ENCODE peak calls at places on chromosomes 16 and 17, in six cellular contexts. C, Y, E, Q, M and Z are unnamed samples.

GRCh38 chr17:28907709-28908475 is 5.0 kb upstream of the DHRS13 start:
- DNase-seq in C (no peak), Q (peak; percentile 68), M (no peak), E (no peak), Y (no peak), Z (peak; percentile 35)

GRCh38 chr16:66167564-66168291 is 198.8 kb upstream of the CDH5 start:
- DNase-seq in Q (peak; percentile 98), Y (no peak), C (no peak), E (no peak), M (no peak), Z (no peak)

GRCh38 chr17:39979865-39980401 is 674 bp upstream of the PSMD3 start:
- DNase-seq in M (peak; percentile 48), E (no peak), Y (no peak), C (peak; percentile 33), Q (peak; percentile 26), Z (no peak)

GRCh38 chr16:88701541-88702363 is 4.5 kb downstream of the RNF166 start:
- DNase-seq in E (no peak), Q (no peak), M (no peak), C (no peak), Y (no peak), Z (no peak)

GRCh38 chr16:58837950-58838349 is 103.8 kb upstream of the GOT2 start:
- DNase-seq in Y (no peak), E (no peak), M (no peak), C (no peak), Q (no peak), Z (no peak)

GRCh38 chr17:79827179-79827578 is 12.1 kb downstream of the CBX4 start:
- DNase-seq in M (no peak), Y (no peak), C (no peak), Q (no peak), E (no peak), Z (no peak)

GRCh38 chr17:79965806-79966205 is 69.9 kb downstream of the TBC1D16 start:
- DNase-seq in E (peak; percentile 33), M (no peak), Y (no peak), C (peak; percentile 79), Q (no peak), Z (no peak)

GRCh38 chr17:9370464-9370863 is 205.2 kb downstream of the STX8 start:
- DNase-seq in E (no peak), M (peak; percentile 38), C (no peak), Y (no peak), Q (peak; percentile 45), Z (peak; percentile 66)

GRCh38 chr17:75521951-75522727 is 3.4 kb upstream of the LLGL2 start:
- DNase-seq in M (no peak), C (no peak), Y (no peak), E (peak; percentile 61), Q (no peak), Z (no peak)

GRCh38 chr17:61490540-61490975 is 38.3 kb downstream of the TBX4 start:
- DNase-seq in M (peak; percentile 71), C (no peak), Y (no peak), E (no peak), Q (peak; percentile 48), Z (peak; percentile 78)

GRCh38 chr17:81960130-81960958 is 643 bp downstream of the NOTUM start:
- DNase-seq in M (peak; percentile 53), E (no peak), Q (no peak), Y (no peak), C (no peak), Z (no peak)

GRCh38 chr17:74220966-74221814 is 7.8 kb downstream of the TTYH2 start:
- DNase-seq in E (no peak), Q (no peak), Y (peak; percentile 15), M (no peak), C (no peak), Z (no peak)

GRCh38 chr17:40312131-40312731 is 3.3 kb downstream of the RARA start:
- DNase-seq in Q (no peak), C (no peak), Y (peak; percentile 81), M (no peak), E (peak; percentile 68), Z (no peak)

GRCh38 chr17:81921996-81922565 is 4.1 kb upstream of the SIRT7 start:
- DNase-seq in Q (no peak), M (no peak), E (no peak), C (no peak), Y (no peak), Z (no peak)

GRCh38 chr17:6775871-6776405 is at the start of gene FBXO39:
- DNase-seq in E (peak; percentile 68), C (no peak), M (no peak), Y (no peak), Q (no peak), Z (no peak)

GRCh38 chr17:19372866-19373505 is 5.3 kb upstream of the MAPK7 start:
- DNase-seq in Q (no peak), C (no peak), E (no peak), M (no peak), Y (no peak), Z (no peak)

GRCh38 chr17:29007456-29008455 is 1.9 kb upstream of the SEZ6 start:
- DNase-seq in C (no peak), E (no peak), Q (peak; percentile 29), Y (no peak), M (peak; percentile 78), Z (peak; percentile 17)

GRCh38 chr17:31724026-31724425 is 135.0 kb downstream of the COPRS start:
- DNase-seq in Q (peak; percentile 74), E (no peak), Y (no peak), M (no peak), C (no peak), Z (peak; percentile 66)

GRCh38 chr16:4474192-4474961 is at the start of gene NMRAL1:
- DNase-seq in Q (peak; percentile 96), M (peak; percentile 94), E (peak; percentile 96), Y (peak; percentile 92), C (peak; percentile 92), Z (peak; percentile 82)

GRCh38 chr16:4481526-4481925 is 5.3 kb downstream of the HMOX2 start:
- DNase-seq in C (no peak), Y (no peak), E (no peak), Q (no peak), M (no peak), Z (no peak)

GRCh38 chr16:4481965-4482364 is 5.8 kb downstream of the HMOX2 start:
- DNase-seq in E (no peak), Y (no peak), Q (no peak), M (no peak), C (no peak), Z (no peak)

GRCh38 chr16:4475880-4476790 is at the start of gene HMOX2:
- DNase-seq in E (peak; percentile 97), M (peak; percentile 95), Q (peak; percentile 93), Y (peak; percentile 94), C (peak; percentile 95), Z (peak; percentile 87)

DNA sequence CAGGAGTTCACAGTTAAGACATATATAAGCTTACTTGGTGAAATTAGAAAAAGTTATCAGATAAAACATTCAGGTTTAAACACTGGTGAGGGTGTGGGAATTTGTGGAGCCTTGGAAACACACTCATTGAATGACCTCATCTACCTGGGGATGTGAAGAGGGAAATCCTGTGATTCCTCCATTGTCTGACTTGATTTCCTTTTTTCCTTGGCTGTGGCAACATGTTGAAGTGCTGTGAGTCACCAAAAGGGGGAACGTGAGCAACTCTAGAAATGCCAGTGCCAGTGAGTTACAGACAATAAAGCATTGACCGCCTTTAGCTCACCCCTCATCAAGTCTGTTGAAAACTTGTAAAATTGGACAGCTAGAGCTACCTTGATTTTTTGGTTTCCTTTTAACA is 1.8 kb downstream of the HMOX2 start:
- DNase-seq in E (no peak), M (no peak), Y (no peak), C (no peak), Q (peak; percentile 63), Z (peak; percentile 53)
- H3K4me3 ChIP-seq in E (peak overlapping the region; percentile 97), M (no peak overlapping the region), Y (no peak overlapping the region), C (no peak overlapping the region), Q (no peak overlapping the region), Z (no peak overlapping the region)

GRCh38 chr17:63138713-63139112 is 172.7 kb downstream of the TANC2 start:
- DNase-seq in Q (no peak), M (no peak), Y (no peak), C (no peak), E (no peak), Z (peak; percentile 58)

GRCh38 chr17:63140255-63140654 is 174.2 kb downstream of the TANC2 start:
- DNase-seq in Q (peak; percentile 20), Y (no peak), E (no peak), C (peak; percentile 33), M (no peak), Z (peak; percentile 24)

GRCh38 chr17:63137163-63137562 is 171.1 kb downstream of the TANC2 start:
- DNase-seq in C (no peak), M (no peak), E (no peak), Y (no peak), Q (no peak), Z (no peak)

GRCh38 chr17:63136381-63137012 is 170.5 kb downstream of the TANC2 start:
- DNase-seq in C (no peak), E (no peak), M (no peak), Y (no peak), Q (no peak), Z (no peak)

GRCh38 chr17:63139356-63139755 is 173.3 kb downstream of the TANC2 start:
- DNase-seq in Y (no peak), E (no peak), M (no peak), Q (no peak), C (no peak), Z (no peak)
- H3K4me3 ChIP-seq in Y (no peak overlapping the region), E (no peak overlapping the region), M (no peak overlapping the region), Q (no peak overlapping the region), C (no peak overlapping the region), Z (no peak overlapping the region)

DNA sequence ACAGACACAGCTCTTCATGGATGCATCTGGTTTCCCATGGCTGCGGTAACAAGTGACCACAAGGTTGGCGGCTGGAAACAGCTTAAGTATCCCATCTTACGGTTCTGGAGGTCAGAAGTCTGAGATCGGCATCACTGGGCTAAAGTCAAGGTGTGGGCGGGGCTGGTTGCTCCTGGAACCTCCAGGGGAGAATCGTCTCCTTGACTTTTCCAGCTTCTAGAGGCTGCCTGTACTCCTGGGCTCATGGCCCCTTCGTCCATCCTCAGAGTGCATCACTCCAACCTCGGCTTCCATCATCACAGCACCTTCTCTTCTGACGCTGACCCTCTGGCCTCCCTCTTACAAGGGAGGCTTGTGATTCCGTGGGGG is 12.9 kb upstream of the CRISPLD2 start:
- DNase-seq in Q (no peak), C (no peak), E (no peak), Y (no peak), M (no peak), Z (no peak)
- H3K4me3 ChIP-seq in Q (no peak overlapping the region), C (no peak overlapping the region), E (no peak overlapping the region), Y (no peak overlapping the region), M (no peak overlapping the region), Z (no peak overlapping the region)

DNA sequence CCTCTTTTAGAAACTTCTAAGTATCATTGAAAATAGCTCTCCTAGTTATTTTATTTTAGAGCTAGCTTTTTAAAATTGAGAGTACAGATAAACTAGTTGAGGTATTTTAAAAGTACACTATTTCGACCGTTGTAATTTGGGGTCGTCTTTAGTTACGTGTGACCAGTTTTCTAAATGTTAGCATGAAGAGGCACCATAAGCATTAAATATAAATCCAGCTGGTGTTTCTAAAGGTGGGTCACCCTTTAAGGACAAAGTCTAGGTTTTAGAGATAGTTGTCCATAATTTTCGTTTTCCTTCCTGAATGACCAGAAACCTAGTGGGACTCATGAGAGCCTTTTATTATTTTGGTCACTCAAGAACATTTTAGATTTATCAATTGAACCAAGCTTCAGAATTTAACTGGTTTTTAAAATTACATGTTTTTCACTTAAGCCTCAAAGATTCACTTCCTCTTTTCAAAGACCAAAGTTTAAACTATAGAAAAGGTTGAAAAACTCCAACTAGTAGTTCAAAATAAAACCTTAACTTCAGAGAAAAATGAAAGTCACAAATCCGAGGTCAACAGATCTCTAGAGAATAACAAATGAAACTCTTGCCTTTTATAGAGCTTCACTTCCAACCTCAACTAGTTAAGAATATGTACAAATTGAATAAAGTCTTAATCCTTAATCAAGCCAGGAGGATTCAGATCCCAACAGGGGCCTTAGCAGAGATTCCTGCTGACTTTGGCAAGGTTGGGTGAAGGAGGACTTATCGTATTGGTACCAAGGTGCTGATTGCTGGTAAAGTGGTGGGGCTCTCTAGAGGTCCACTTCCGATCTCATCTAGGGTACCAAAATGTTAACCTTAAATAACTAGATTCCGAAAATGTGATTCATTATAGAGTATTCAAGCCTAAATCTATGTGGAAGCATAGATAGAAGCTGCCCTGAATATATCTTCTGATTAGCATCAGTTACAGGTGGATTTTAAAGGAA is 32.5 kb downstream of the PHKB start:
- DNase-seq in C (no peak), Y (no peak), E (no peak), Q (no peak), M (no peak), Z (no peak)
- H3K4me3 ChIP-seq in C (no peak overlapping the region), Y (peak overlapping the region; percentile 5), E (no peak overlapping the region), Q (no peak overlapping the region), M (no peak overlapping the region), Z (no peak overlapping the region)